ENCODE peak calls at places on chromosome 9, in four cellular contexts. M is breast epithelium; G is CD8-positive, alpha-beta T cell; I is IMR-90. P is an unnamed sample. For H3K36me3, the result is how much of the 10 kb centered on the place peaks cover.

GRCh38 chr9:22210262-22210661 is 201.2 kb upstream of the CDKN2B start:
- DNase-seq in M (no peak), G (no peak), I (no peak), P (no peak)

GRCh38 chr9:131478421-131478868 is 24.3 kb upstream of the POMT1 start:
- DNase-seq in M (no peak), G (peak), I (no peak), P (peak)

GRCh38 chr9:114684036-114684435 is 2.0 kb upstream of the TEX48 start:
- DNase-seq in M (no peak), G (no peak), I (no peak), P (no peak)

GRCh38 chr9:35629597-35629996 is 11.4 kb upstream of the CD72 start:
- DNase-seq in M (no peak), G (no peak), I (no peak), P (no peak)

GRCh38 chr9:121354770-121355169 is 15.3 kb downstream of the STOM start:
- DNase-seq in M (no peak), G (no peak), I (peak), P (no peak)

GRCh38 chr9:4327504-4328191 is 27.8 kb upstream of the GLIS3 start:
- DNase-seq in M (no peak), G (no peak), I (peak), P (no peak)

GRCh38 chr9:6855860-6856259 is 98.1 kb downstream of the KDM4C start:
- DNase-seq in M (no peak), G (no peak), I (no peak), P (no peak)

GRCh38 chr9:112378441-112379176 is 1.3 kb upstream of the HSDL2 start:
- DNase-seq in M (no peak), G (no peak), I (no peak), P (peak)

GRCh38 chr9:119853126-119853525 is 483.9 kb upstream of the BRINP1 start:
- DNase-seq in M (no peak), G (no peak), I (no peak), P (no peak)

GRCh38 chr9:120071760-120072159 is 508.2 kb downstream of the CDK5RAP2 start:
- DNase-seq in M (no peak), G (no peak), I (no peak), P (no peak)

GRCh38 chr9:35863583-35863982 is 6.6 kb downstream of the OR13J1 start:
- DNase-seq in M (no peak), G (no peak), I (no peak), P (no peak)

GRCh38 chr9:16869961-16870605 is 387 bp downstream of the BNC2 start:
- DNase-seq in M (no peak), G (no peak), I (peak), P (no peak)

GRCh38 chr9:134913713-134914500 is 3.8 kb downstream of the FCN1 start:
- DNase-seq in M (no peak), G (no peak), I (no peak), P (no peak)

GRCh38 chr9:99092643-99093491 is 12.0 kb upstream of the TGFBR1 start:
- DNase-seq in M (no peak), G (no peak), I (no peak), P (peak)

GRCh38 chr9:89379508-89380115 is 61.3 kb downstream of the SECISBP2 start:
- DNase-seq in M (no peak), G (no peak), I (no peak), P (no peak)
- H3K36me3 ChIP-seq in M (under half), G (half or more), I (under half), P (under half)

GRCh38 chr9:75096796-75097195 is 8.5 kb downstream of the OSTF1 start:
- DNase-seq in M (no peak), G (no peak), I (peak), P (no peak)
- H3K27ac ChIP-seq in M (peak), G (no peak), I (no peak), P (no peak)

DNA sequence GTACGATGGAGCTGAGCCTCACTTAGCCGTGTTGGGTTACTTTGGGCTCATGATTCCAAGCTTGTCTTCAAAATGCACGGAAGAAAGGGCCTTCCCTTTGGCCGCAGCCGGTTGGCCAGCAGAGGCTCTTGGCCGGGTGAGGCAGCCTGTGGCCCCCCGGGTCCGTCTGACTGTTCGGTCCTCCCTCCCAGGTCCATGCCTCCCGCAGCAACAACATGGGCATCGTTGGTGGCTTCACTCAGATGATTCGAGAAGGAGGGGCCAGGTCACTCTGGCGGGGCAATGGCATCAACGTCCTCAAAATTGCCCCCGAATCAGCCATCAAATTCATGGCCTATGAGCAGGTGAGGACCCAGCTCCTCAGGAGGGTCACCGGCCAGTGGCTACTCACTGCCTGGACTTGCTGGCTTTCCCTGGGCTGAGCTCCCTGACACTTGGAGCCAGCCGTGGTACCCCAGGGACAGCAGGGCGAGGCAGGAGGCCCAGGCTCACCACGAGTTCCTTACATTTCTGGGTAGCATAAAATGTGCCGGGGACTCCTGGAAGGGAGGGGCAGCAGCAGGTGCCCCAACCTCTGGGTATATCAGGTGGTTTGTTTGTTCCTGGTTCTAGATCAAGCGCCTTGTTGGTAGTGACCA is 21.9 kb downstream of the PTGES2 start:
- DNase-seq in M (no peak), G (no peak), I (no peak), P (no peak)
- H3K36me3 ChIP-seq in M (under half), G (half or more), I (half or more), P (under half)

DNA sequence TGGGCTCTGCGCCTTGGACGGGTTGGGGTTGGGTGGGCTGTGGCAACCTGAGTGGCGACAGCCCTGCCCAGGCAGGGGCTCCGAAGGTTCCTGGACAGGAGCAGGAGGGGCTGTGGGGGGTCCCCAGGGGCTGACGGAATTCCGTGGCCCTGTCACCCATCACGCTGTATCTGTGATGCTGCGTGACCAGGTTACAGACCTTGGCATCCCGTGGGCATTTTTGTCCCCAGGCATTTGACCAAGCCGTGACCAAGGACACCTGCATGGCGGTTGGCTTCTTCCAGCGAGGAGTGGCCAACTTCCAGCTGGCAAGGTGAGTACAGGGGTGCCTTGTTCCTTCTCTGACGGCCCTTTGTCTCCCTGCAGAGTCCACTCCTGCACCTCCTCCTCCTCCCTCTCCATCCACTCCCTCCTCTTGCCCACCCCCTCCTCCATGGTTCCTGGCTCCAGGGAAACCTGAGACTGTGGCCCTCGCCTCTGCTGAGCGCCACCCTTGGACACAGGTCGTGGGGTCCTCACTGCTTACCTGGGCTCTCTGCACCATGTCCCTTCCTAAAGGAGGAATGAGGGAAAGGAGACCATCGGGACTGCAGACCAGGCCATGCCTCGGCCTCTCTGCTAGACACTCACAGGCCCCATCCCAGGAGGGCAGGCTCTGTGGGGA is 3.0 kb downstream of the NOXA1 start:
- DNase-seq in M (no peak), G (no peak), I (no peak), P (no peak)
- H3K27ac ChIP-seq in M (peak), G (no peak), I (no peak), P (no peak)

P was measured in small intestine.